ENCODE peak calls at places on chromosomes 5 and 9, in ten cellular contexts. X is HEK293T, G is GM12865, K is trophoblast cell, A is EL, H is head of caudate nucleus, J is non-pigmented ciliary epithelial cell, D is lower leg skin, T is tibial artery, R is progenitor cell of endocrine pancreas. B is an unnamed sample.

GRCh38 chr5:10333154-10334006 is 20.1 kb upstream of the MARCHF6 start:
- DNase-seq in J (no peak), H (peak), T (no peak), K (peak), R (peak), G (no peak), D (peak), X (no peak), A (peak), B (no peak)

GRCh38 chr9:98935064-98935463 is 8.6 kb upstream of the COL15A1 start:
- DNase-seq in R (no peak), D (no peak), J (no peak), T (no peak), H (no peak), X (no peak), K (peak), A (no peak), G (no peak), B (no peak)

GRCh38 chr9:137618105-137619067 is at the start of gene EHMT1:
- DNase-seq in G (peak), A (peak), D (peak), H (peak), T (peak), R (peak), J (no peak), K (peak), X (peak), B (peak)

GRCh38 chr5:98905857-98906688 is 22.7 kb downstream of the CHD1 start:
- DNase-seq in H (no peak), T (no peak), J (no peak), D (no peak), X (peak), R (no peak), K (no peak), A (peak), G (peak), B (no peak)

GRCh38 chr5:61732376-61732775 is 400.3 kb downstream of the ZSWIM6 start:
- DNase-seq in X (no peak), D (no peak), R (no peak), A (no peak), J (no peak), H (peak), K (no peak), G (no peak), T (no peak), B (no peak)

GRCh38 chr9:86350006-86350755 is 4.0 kb downstream of the TUT7 start:
- DNase-seq in D (no peak), J (no peak), A (no peak), X (no peak), T (no peak), G (peak), H (no peak), R (no peak), K (no peak), B (no peak)

GRCh38 chr5:14444988-14445387 is 136.6 kb upstream of the OTULINL start:
- DNase-seq in A (peak), D (peak), G (no peak), R (no peak), T (no peak), X (no peak), K (no peak), H (no peak), J (no peak), B (no peak)

GRCh38 chr5:137648361-137648760 is 87.5 kb downstream of the KLHL3 start:
- DNase-seq in G (no peak), K (no peak), J (no peak), R (no peak), T (no peak), X (no peak), A (no peak), H (peak), D (peak), B (no peak)

GRCh38 chr9:98997580-98997979 is 53.9 kb downstream of the COL15A1 start:
- DNase-seq in X (no peak), G (no peak), D (no peak), K (no peak), J (no peak), A (peak), R (no peak), T (no peak), H (no peak), B (no peak)

GRCh38 chr9:76699966-76700365 is 64.3 kb upstream of the PCA3 start:
- DNase-seq in A (peak), K (no peak), X (no peak), H (no peak), R (no peak), T (no peak), J (peak), D (no peak), G (no peak), B (no peak)